ENCODE peak calls at places on chromosomes 11 and 22, in six cellular contexts. P is esophagus muscularis mucosa; Y is thoracic aorta; C is OCI-LY7; I is neuronal stem cell; O is CD4-positive, CD25-positive, alpha-beta regulatory T cell. K is an unnamed sample.

GRCh38 chr11:75793966-75794365 is 21.0 kb upstream of the UVRAG start:
- DNase-seq in P (no peak), Y (no peak), C (no peak), I (no peak), O (no peak), K (no peak)

GRCh38 chr22:42321908-42322561 is 51.6 kb upstream of the TCF20 start:
- DNase-seq in P (no peak), Y (no peak), C (no peak), I (no peak), O (no peak), K (no peak)

GRCh38 chr11:92384807-92385206 is 160.2 kb downstream of the FAT3 start:
- DNase-seq in P (no peak), Y (no peak), C (no peak), I (no peak), O (no peak), K (no peak)

GRCh38 chr11:43268161-43268560 is 43.6 kb upstream of the API5 start:
- DNase-seq in P (no peak), Y (no peak), C (no peak), I (no peak), O (no peak), K (peak)

GRCh38 chr11:35524780-35525179 is 636 bp downstream of the PAMR1 start:
- DNase-seq in P (no peak), Y (no peak), C (no peak), I (no peak), O (no peak), K (no peak)

GRCh38 chr11:30710216-30710615 is 124.1 kb upstream of the MPPED2 start:
- DNase-seq in P (no peak), Y (no peak), C (no peak), I (no peak), O (no peak), K (no peak)

GRCh38 chr22:17009640-17010291 is 1.7 kb upstream of the GAB4 start:
- DNase-seq in P (peak), Y (no peak), C (peak), I (no peak), O (no peak), K (no peak)

GRCh38 chr22:24848559-24849168 is 42.7 kb downstream of the SGSM1 start:
- DNase-seq in P (no peak), Y (no peak), C (no peak), I (no peak), O (no peak), K (no peak)

GRCh38 chr11:62816567-62816966 is 11.3 kb upstream of the NXF1 start:
- DNase-seq in P (no peak), Y (no peak), C (no peak), I (no peak), O (no peak), K (no peak)

GRCh38 chr11:30155428-30155827 is 75.4 kb upstream of the FSHB start:
- DNase-seq in P (no peak), Y (no peak), C (no peak), I (no peak), O (no peak), K (no peak)

GRCh38 chr11:32531528-32531927 is 52.1 kb upstream of the EIF3M start:
- DNase-seq in P (no peak), Y (no peak), C (no peak), I (no peak), O (no peak), K (no peak)

GRCh38 chr11:2582436-2582931 is 117.3 kb downstream of the KCNQ1OT1 start:
- DNase-seq in P (no peak), Y (no peak), C (no peak), I (no peak), O (no peak), K (peak)

GRCh38 chr11:101341578-101341977 is 212.0 kb upstream of the PGR start:
- DNase-seq in P (no peak), Y (no peak), C (no peak), I (no peak), O (no peak), K (no peak)

GRCh38 chr11:126702987-126703386 is 297.6 kb downstream of the KIRREL3 start:
- DNase-seq in P (no peak), Y (no peak), C (no peak), I (no peak), O (no peak), K (no peak)

GRCh38 chr22:39419911-39420310 is 20.3 kb downstream of the TAB1 start:
- DNase-seq in P (no peak), Y (no peak), C (no peak), I (no peak), O (no peak), K (no peak)

GRCh38 chr11:46673713-46674462 is 26.5 kb downstream of the ARHGAP1 start:
- DNase-seq in P (no peak), Y (no peak), C (no peak), I (no peak), O (no peak), K (no peak)

GRCh38 chr11:79006854-79007253 is 432.2 kb upstream of the NARS2 start:
- DNase-seq in P (no peak), Y (no peak), C (no peak), I (no peak), O (no peak), K (no peak)

DNA sequence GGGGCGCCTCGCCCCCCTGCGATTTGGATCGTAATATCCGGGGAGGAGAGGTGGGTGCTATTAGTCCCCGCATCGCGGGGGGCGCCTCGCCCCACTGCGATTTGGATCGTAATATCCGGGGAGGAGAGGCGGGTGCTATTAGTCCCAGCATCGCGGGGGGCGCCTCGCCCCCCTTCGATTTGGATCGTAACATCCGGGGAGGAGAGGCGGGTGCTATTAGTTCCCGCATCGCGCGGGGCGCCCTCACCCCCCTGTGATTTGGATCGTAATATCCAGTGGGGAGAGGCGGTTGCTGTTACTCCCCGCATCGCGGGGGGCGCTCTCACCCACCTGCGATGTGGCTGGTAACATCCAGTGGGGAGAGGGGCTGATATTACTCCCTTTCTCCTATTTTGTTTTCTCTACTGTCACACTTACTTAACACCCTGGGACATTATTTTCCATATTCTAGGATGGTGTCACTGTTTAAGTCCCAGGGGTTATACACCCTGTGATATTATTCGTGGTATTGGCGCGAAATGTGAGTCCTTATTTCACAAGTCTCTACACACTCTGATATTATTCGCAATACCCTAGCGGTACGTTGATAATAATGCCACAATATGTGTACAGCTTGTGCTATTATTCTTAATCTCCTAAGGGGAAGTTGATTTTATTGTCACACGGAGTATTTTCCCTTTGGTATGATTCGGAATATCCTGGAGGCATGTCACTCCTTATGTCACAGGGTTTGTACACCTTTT is 57.8 kb upstream of the ALDH3B2 start:
- DNase-seq in P (no peak), Y (no peak), C (peak), I (no peak), O (peak), K (no peak)
- H3K4me3 ChIP-seq in P (peak), Y (no peak), C (peak), I (no peak), O (peak), K (no peak)

GRCh38 chr11:802693-803466 is 2.2 kb downstream of the PIDD1 start:
- DNase-seq in P (no peak), Y (no peak), C (no peak), I (no peak), O (no peak), K (peak)
- H3K27ac ChIP-seq in P (no peak), Y (no peak), C (no peak), I (no peak), O (no peak), K (no peak)

DNA sequence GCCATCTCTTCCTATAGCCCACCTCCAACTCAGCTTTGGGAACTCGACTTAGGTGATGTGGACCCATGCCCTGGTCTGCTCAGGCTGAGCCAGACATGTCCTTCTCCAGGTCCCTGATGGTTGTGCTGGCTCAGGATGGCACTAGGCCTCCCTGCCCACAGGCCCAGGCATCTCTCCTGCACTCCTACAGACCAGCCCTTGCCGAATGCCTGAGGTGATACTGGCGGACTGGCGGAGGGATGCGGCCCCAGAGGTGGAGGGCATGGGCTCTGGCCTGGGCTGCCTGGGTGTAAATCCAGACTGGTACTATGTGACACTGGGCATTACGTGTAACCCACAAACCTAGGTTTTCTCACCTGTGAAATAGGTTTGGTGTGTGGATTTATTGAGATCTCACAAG is 352.8 kb downstream of the SHANK2 start:
- DNase-seq in P (no peak), Y (no peak), C (no peak), I (no peak), O (no peak), K (no peak)
- H3K4me3 ChIP-seq in P (no peak), Y (no peak), C (no peak), I (no peak), O (no peak), K (no peak)

DNA sequence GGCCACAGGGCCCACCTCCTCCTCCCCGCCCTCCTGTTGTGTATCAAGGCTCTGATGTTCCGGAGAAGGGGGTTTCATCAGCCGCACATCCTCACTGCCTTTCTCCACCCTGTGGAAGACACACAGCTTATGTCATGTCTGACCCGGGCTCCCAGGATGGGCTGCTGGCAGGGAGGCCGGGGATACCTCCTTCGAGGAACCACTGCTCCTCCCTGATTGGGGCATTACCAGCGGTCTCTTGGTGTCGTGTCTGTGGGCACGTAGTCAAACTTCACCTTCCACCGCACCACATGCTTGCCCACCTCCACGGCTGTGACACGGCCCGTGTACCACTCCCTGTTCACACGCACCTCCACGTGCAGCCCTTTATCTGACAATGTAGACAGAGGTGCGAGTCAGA is 35.9 kb downstream of the MORC2 start:
- DNase-seq in P (no peak), Y (no peak), C (no peak), I (no peak), O (no peak), K (no peak)
- H3K27ac ChIP-seq in P (no peak), Y (no peak), C (no peak), I (no peak), O (no peak), K (no peak)

GRCh38 chr22:32987081-32987631 is 71.0 kb downstream of the SYN3 start:
- DNase-seq in P (no peak), Y (no peak), C (no peak), I (peak), O (no peak), K (no peak)
- H3K4me3 ChIP-seq in P (no peak), Y (no peak), C (no peak), I (no peak), O (no peak), K (no peak)

DNA sequence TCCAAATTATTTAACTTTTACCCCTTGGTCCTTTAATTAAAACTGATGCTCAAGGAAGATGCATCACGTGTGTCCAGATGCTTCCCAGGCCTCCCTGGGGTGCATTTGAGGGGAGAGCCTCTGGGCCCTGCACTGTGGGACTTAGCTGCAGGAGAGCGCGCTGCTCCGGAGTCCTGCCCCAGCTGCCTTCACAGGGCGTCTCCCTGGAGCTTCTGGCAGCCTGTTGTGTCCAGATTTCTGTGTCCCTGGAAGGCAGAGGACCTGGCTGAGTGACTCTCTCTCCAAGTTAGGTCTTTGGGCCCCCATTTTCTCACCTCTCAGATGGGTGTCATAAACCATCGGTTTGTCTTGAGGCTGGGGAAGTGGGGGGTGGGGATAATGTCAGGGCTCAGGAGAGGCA is 3.0 kb downstream of the ARHGAP8 start:
- DNase-seq in P (no peak), Y (no peak), C (no peak), I (no peak), O (no peak), K (no peak)
- H3K27ac ChIP-seq in P (no peak), Y (no peak), C (no peak), I (no peak), O (no peak), K (no peak)

DNA sequence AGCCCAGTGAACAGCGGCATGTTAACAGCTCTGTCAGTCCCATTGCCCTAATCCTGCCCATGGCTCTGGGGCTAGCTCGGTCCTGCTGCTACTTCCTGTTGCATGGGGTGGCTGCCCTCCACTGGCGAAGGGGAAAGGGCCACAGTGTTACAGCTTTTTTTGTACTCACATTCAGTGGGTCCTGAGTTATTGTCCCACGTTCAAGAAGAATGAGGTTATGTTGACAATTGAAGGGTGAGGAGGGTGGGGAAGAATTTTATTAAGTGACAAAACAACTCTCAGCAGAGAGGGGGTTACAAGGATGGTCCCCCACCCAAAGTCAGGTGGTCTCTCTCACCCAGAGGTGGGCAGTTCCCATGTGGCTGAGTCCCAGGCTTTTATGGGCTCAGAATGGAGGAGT is 17.7 kb upstream of the MS4A7 start:
- DNase-seq in P (no peak), Y (no peak), C (peak), I (no peak), O (no peak), K (no peak)
- H3K4me3 ChIP-seq in P (no peak), Y (no peak), C (no peak), I (no peak), O (no peak), K (no peak)

GRCh38 chr22:27215826-27216320 is 558.5 kb downstream of the MIAT start:
- DNase-seq in P (no peak), Y (no peak), C (no peak), I (no peak), O (no peak), K (no peak)

GRCh38 chr22:27213291-27213690 is 555.9 kb downstream of the MIAT start:
- DNase-seq in P (no peak), Y (no peak), C (no peak), I (no peak), O (no peak), K (no peak)

GRCh38 chr22:27216444-27216843 is 559.1 kb downstream of the MIAT start:
- DNase-seq in P (no peak), Y (no peak), C (no peak), I (no peak), O (no peak), K (no peak)

GRCh38 chr22:27213766-27214581 is 556.6 kb downstream of the MIAT start:
- DNase-seq in P (no peak), Y (peak), C (no peak), I (no peak), O (no peak), K (peak)

GRCh38 chr22:27214691-27215090 is 557.3 kb downstream of the MIAT start:
- DNase-seq in P (no peak), Y (no peak), C (no peak), I (no peak), O (no peak), K (no peak)
- H3K27ac ChIP-seq in P (peak), Y (peak), C (no peak), I (no peak), O (no peak), K (peak)

K was measured in heart right ventricle.